ENCODE peak calls at places on chromosome 10, in ten cellular contexts. One of them, this sample, is unnamed.

GRCh38 chr10:125008689-125009579 is 67.0 kb downstream of the ZRANB1 start:
- DNase-seq in AG04450: no peak
- DNase-seq in GM23248: no peak
- DNase-seq in naive thymus-derived CD8-positive, alpha-beta T cell: no peak
- DNase-seq in NCI-H1105: no peak
- DNase-seq in activated CD8-positive, alpha-beta memory T cell treated with anti-CD3 and anti-CD28 coated beads for 48 hours: no peak
- DNase-seq in activated T-helper 1 cell treated with Interleukin-2 at 50 U/mL for 16 hours: no peak
- DNase-seq in AG09309: no peak
- DNase-seq in BE2C: no peak
- DNase-seq in RWPE1: peak
- DNase-seq in this sample: no peak

GRCh38 chr10:20466731-20467130 is 430.4 kb downstream of the NEBL start:
- DNase-seq in naive thymus-derived CD8-positive, alpha-beta T cell: no peak
- DNase-seq in BE2C: no peak
- DNase-seq in GM23248: no peak
- DNase-seq in activated T-helper 1 cell treated with Interleukin-2 at 50 U/mL for 16 hours: no peak
- DNase-seq in AG09309: no peak
- DNase-seq in activated CD8-positive, alpha-beta memory T cell treated with anti-CD3 and anti-CD28 coated beads for 48 hours: no peak
- DNase-seq in RWPE1: peak
- DNase-seq in AG04450: no peak
- DNase-seq in NCI-H1105: no peak
- DNase-seq in this sample: peak

GRCh38 chr10:89295597-89295996 is 6.2 kb upstream of the IFIT2 start:
- DNase-seq in activated T-helper 1 cell treated with Interleukin-2 at 50 U/mL for 16 hours: no peak
- DNase-seq in activated CD8-positive, alpha-beta memory T cell treated with anti-CD3 and anti-CD28 coated beads for 48 hours: no peak
- DNase-seq in naive thymus-derived CD8-positive, alpha-beta T cell: no peak
- DNase-seq in AG09309: no peak
- DNase-seq in RWPE1: no peak
- DNase-seq in GM23248: peak
- DNase-seq in BE2C: no peak
- DNase-seq in NCI-H1105: no peak
- DNase-seq in AG04450: peak
- DNase-seq in this sample: no peak

GRCh38 chr10:70940834-70941568 is 52.6 kb upstream of the PCBD1 start:
- DNase-seq in GM23248: peak
- DNase-seq in activated CD8-positive, alpha-beta memory T cell treated with anti-CD3 and anti-CD28 coated beads for 48 hours: no peak
- DNase-seq in AG04450: no peak
- DNase-seq in NCI-H1105: no peak
- DNase-seq in BE2C: peak
- DNase-seq in activated T-helper 1 cell treated with Interleukin-2 at 50 U/mL for 16 hours: no peak
- DNase-seq in naive thymus-derived CD8-positive, alpha-beta T cell: no peak
- DNase-seq in AG09309: no peak
- DNase-seq in RWPE1: peak
- DNase-seq in this sample: no peak

GRCh38 chr10:89458289-89458688 is 43.9 kb downstream of the IFIT5 start:
- DNase-seq in BE2C: no peak
- DNase-seq in RWPE1: peak
- DNase-seq in activated T-helper 1 cell treated with Interleukin-2 at 50 U/mL for 16 hours: no peak
- DNase-seq in GM23248: peak
- DNase-seq in naive thymus-derived CD8-positive, alpha-beta T cell: no peak
- DNase-seq in AG09309: no peak
- DNase-seq in NCI-H1105: no peak
- DNase-seq in AG04450: no peak
- DNase-seq in activated CD8-positive, alpha-beta memory T cell treated with anti-CD3 and anti-CD28 coated beads for 48 hours: no peak
- DNase-seq in this sample: no peak

GRCh38 chr10:118343115-118343514 is 991 bp upstream of the FAM204A start:
- DNase-seq in GM23248: peak
- DNase-seq in BE2C: no peak
- DNase-seq in activated T-helper 1 cell treated with Interleukin-2 at 50 U/mL for 16 hours: no peak
- DNase-seq in AG09309: no peak
- DNase-seq in activated CD8-positive, alpha-beta memory T cell treated with anti-CD3 and anti-CD28 coated beads for 48 hours: no peak
- DNase-seq in naive thymus-derived CD8-positive, alpha-beta T cell: no peak
- DNase-seq in AG04450: no peak
- DNase-seq in NCI-H1105: no peak
- DNase-seq in RWPE1: peak
- DNase-seq in this sample: peak

GRCh38 chr10:81146436-81146835 is 608.7 kb downstream of the SH2D4B start:
- DNase-seq in AG09309: no peak
- DNase-seq in RWPE1: no peak
- DNase-seq in BE2C: no peak
- DNase-seq in naive thymus-derived CD8-positive, alpha-beta T cell: no peak
- DNase-seq in GM23248: no peak
- DNase-seq in activated T-helper 1 cell treated with Interleukin-2 at 50 U/mL for 16 hours: no peak
- DNase-seq in AG04450: no peak
- DNase-seq in NCI-H1105: no peak
- DNase-seq in activated CD8-positive, alpha-beta memory T cell treated with anti-CD3 and anti-CD28 coated beads for 48 hours: no peak
- DNase-seq in this sample: no peak

GRCh38 chr10:71396714-71397339 is at the start of gene CDH23:
- DNase-seq in NCI-H1105: peak
- DNase-seq in GM23248: peak
- DNase-seq in activated CD8-positive, alpha-beta memory T cell treated with anti-CD3 and anti-CD28 coated beads for 48 hours: no peak
- DNase-seq in activated T-helper 1 cell treated with Interleukin-2 at 50 U/mL for 16 hours: no peak
- DNase-seq in RWPE1: no peak
- DNase-seq in BE2C: peak
- DNase-seq in naive thymus-derived CD8-positive, alpha-beta T cell: no peak
- DNase-seq in AG09309: no peak
- DNase-seq in AG04450: no peak
- DNase-seq in this sample: peak

GRCh38 chr10:62650411-62650810 is 154.1 kb upstream of the ADO start:
- DNase-seq in naive thymus-derived CD8-positive, alpha-beta T cell: no peak
- DNase-seq in AG04450: no peak
- DNase-seq in activated T-helper 1 cell treated with Interleukin-2 at 50 U/mL for 16 hours: no peak
- DNase-seq in GM23248: peak
- DNase-seq in AG09309: no peak
- DNase-seq in activated CD8-positive, alpha-beta memory T cell treated with anti-CD3 and anti-CD28 coated beads for 48 hours: no peak
- DNase-seq in RWPE1: no peak
- DNase-seq in NCI-H1105: no peak
- DNase-seq in BE2C: no peak
- DNase-seq in this sample: no peak

GRCh38 chr10:128295003-128295402 is 168.8 kb upstream of the MKI67 start:
- DNase-seq in AG09309: no peak
- DNase-seq in AG04450: no peak
- DNase-seq in NCI-H1105: no peak
- DNase-seq in activated T-helper 1 cell treated with Interleukin-2 at 50 U/mL for 16 hours: no peak
- DNase-seq in BE2C: no peak
- DNase-seq in activated CD8-positive, alpha-beta memory T cell treated with anti-CD3 and anti-CD28 coated beads for 48 hours: no peak
- DNase-seq in RWPE1: no peak
- DNase-seq in GM23248: no peak
- DNase-seq in naive thymus-derived CD8-positive, alpha-beta T cell: no peak
- DNase-seq in this sample: no peak

GRCh38 chr10:89653410-89653828 is 8.4 kb upstream of the PANK1 start:
- DNase-seq in AG04450: no peak
- DNase-seq in BE2C: no peak
- DNase-seq in naive thymus-derived CD8-positive, alpha-beta T cell: no peak
- DNase-seq in activated CD8-positive, alpha-beta memory T cell treated with anti-CD3 and anti-CD28 coated beads for 48 hours: no peak
- DNase-seq in activated T-helper 1 cell treated with Interleukin-2 at 50 U/mL for 16 hours: no peak
- DNase-seq in RWPE1: no peak
- DNase-seq in GM23248: no peak
- DNase-seq in AG09309: no peak
- DNase-seq in NCI-H1105: no peak
- DNase-seq in this sample: no peak

GRCh38 chr10:26665080-26666048 is 32.1 kb upstream of the PDSS1 start:
- DNase-seq in activated T-helper 1 cell treated with Interleukin-2 at 50 U/mL for 16 hours: no peak
- DNase-seq in AG09309: no peak
- DNase-seq in RWPE1: no peak
- DNase-seq in naive thymus-derived CD8-positive, alpha-beta T cell: no peak
- DNase-seq in NCI-H1105: no peak
- DNase-seq in AG04450: no peak
- DNase-seq in activated CD8-positive, alpha-beta memory T cell treated with anti-CD3 and anti-CD28 coated beads for 48 hours: no peak
- DNase-seq in GM23248: no peak
- DNase-seq in BE2C: no peak
- DNase-seq in this sample: no peak

GRCh38 chr10:84328303-84329093 is at the start of gene CCSER2:
- DNase-seq in RWPE1: peak
- DNase-seq in BE2C: peak
- DNase-seq in AG04450: peak
- DNase-seq in NCI-H1105: peak
- DNase-seq in GM23248: peak
- DNase-seq in naive thymus-derived CD8-positive, alpha-beta T cell: peak
- DNase-seq in activated T-helper 1 cell treated with Interleukin-2 at 50 U/mL for 16 hours: peak
- DNase-seq in activated CD8-positive, alpha-beta memory T cell treated with anti-CD3 and anti-CD28 coated beads for 48 hours: peak
- DNase-seq in AG09309: peak
- DNase-seq in this sample: peak